ENCODE peak calls at places on chromosome 11, in five cellular contexts. O, F, M, K and D are unnamed samples.

GRCh38 chr11:117794772-117795629 is 2.0 kb downstream of the DSCAML1 start:
- DNase-seq in O (no peak), M (no peak), F (no peak), K (no peak), D (no peak)

GRCh38 chr11:90556612-90557011 is 333.8 kb upstream of the CHORDC1 start:
- DNase-seq in F (no peak), M (no peak), O (no peak), K (no peak), D (no peak)

GRCh38 chr11:113261709-113262475 is 52.5 kb upstream of the TTC12 start:
- DNase-seq in F (no peak), K (no peak), O (no peak), M (no peak), D (no peak)

GRCh38 chr11:123313261-123313660 is 116.8 kb upstream of the GRAMD1B start:
- DNase-seq in K (no peak), F (no peak), O (no peak), M (no peak), D (no peak)

GRCh38 chr11:27720277-27720830 is 20.1 kb upstream of the BDNF start:
- DNase-seq in M (peak), O (no peak), K (no peak), F (no peak), D (peak)

GRCh38 chr11:118275184-118275583 is 11.1 kb upstream of the MPZL2 start:
- DNase-seq in K (no peak), M (no peak), O (no peak), F (no peak), D (no peak)

GRCh38 chr11:76424379-76424778 is 20.4 kb upstream of the EMSY start:
- DNase-seq in K (no peak), M (peak), F (no peak), O (no peak), D (no peak)

GRCh38 chr11:103055174-103055890 is 36.6 kb downstream of the DCUN1D5 start:
- DNase-seq in F (no peak), M (peak), O (no peak), K (no peak), D (peak)

GRCh38 chr11:541433-541885 is 4.1 kb downstream of the LRRC56 start:
- DNase-seq in K (no peak), O (no peak), M (no peak), F (no peak), D (no peak)

GRCh38 chr11:119179983-119180382 is 5.3 kb upstream of the NHERF4 start:
- DNase-seq in K (no peak), F (no peak), M (no peak), O (no peak), D (no peak)

GRCh38 chr11:126655807-126656128 is 300.3 kb downstream of the ST3GAL4 start:
- DNase-seq in F (no peak), M (no peak), O (no peak), K (no peak), D (no peak)

GRCh38 chr11:89136606-89137005 is 41.1 kb upstream of the TYR start:
- DNase-seq in O (no peak), K (no peak), M (no peak), F (no peak), D (no peak)

GRCh38 chr11:125224391-125225015 is 60.0 kb downstream of the PKNOX2 start:
- DNase-seq in O (no peak), K (peak), F (no peak), M (peak), D (no peak)

GRCh38 chr11:65134952-65135632 is 773 bp upstream of the SYVN1 start:
- DNase-seq in M (peak), F (no peak), O (peak), K (peak), D (peak)

GRCh38 chr11:97641988-97642387 is 1252.2 kb downstream of the JRKL start:
- DNase-seq in O (no peak), F (no peak), M (no peak), K (no peak), D (no peak)

GRCh38 chr11:100808904-100809491 is 121.9 kb downstream of the ARHGAP42 start:
- DNase-seq in K (no peak), O (no peak), F (no peak), M (no peak), D (no peak)

GRCh38 chr11:26949846-26950245 is 44.1 kb upstream of the FIBIN start:
- DNase-seq in K (no peak), F (no peak), M (no peak), O (no peak), D (no peak)

GRCh38 chr11:8765294-8765693 is 82.7 kb downstream of the RPL27A start:
- DNase-seq in M (no peak), O (no peak), K (no peak), F (no peak), D (no peak)

GRCh38 chr11:56176318-56176717 is at the start of gene OR5J2:
- DNase-seq in O (no peak), M (no peak), F (no peak), K (no peak), D (no peak)

GRCh38 chr11:41498726-41499125 is 39.3 kb upstream of the LRRC4C start:
- DNase-seq in M (no peak), K (no peak), O (no peak), F (no peak), D (no peak)

DNA sequence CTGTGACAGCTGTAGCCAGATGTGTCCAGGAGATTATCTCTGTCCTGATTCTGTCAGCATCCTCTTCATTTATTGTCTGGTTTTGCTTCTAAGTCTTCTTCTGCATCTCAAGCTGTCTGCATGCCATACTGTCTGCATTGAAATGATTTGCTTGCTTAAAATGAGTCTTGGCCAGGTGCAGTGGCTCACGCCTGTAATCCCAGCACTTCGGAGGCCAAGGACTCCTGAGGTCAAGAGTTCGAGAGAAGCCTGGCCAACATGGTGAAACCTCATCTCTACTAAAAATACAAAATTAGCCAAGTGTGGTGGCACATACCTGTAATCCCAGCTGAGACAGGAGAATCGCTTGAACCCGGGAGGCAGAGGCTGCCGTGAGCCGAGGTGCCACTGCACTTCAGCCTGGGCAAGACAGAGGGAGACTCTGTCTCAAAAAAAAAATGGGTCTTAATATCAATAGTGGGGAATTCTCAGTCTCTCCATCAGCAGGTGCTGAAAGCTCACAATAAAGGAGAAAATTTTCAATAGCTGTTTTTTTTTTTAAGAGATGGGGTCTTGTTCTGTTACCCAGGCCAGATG is 39.2 kb upstream of the AMPD3 start:
- DNase-seq in K (no peak), F (no peak), O (no peak), M (no peak), D (no peak)
- TF ChIP-seq CTCF in K (no peak), F (peak), O (no peak), M (peak), D (no peak)

DNA sequence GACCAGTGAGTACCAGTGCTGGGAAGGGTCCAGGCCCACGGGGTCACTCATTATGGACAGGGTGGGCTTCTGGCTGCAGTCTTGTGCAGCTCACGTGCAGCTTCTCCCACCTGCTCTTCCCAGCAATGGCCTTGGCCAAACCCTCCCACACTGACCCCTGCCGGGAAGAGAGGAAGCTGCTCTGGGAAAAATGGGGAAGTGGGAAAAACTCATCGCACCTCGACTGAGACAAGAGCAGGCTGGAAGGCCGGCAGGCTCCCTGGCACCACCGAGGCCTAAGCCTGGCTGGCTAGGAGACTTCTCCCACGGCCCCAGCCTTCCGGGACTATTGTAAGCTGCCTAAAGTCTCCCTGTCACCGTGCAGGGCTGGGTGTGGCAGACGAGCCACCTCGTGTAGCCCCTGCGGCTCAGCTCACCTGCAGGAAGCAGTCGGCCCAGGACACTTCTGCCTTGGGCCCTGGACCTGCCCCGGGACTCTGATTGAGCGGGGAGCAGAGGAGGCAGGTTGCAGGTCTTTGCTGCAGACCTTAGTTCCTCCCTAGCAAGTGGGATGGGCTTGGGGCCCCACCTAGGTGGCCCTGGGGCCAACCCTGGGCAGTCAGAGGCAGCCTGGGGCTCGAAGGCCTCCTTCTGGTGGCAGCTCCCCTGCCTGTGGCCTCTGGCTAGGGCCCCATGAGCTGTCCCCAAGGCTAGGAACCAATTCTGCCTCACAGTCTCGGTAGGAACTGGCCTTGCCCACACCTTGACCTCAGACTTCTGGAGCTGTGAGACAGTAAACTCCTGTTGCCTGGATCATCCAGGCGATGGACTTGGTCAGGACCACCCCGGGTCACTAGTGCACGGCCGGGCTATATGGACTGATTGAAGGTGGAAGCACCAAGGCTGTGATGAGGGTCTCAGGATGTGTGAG is 23.1 kb downstream of the MRGPRG start:
- DNase-seq in F (no peak), O (no peak), K (peak), M (no peak), D (peak)
- TF ChIP-seq CTCF in F (no peak), O (no peak), K (peak), M (no peak), D (peak)

GRCh38 chr11:61911701-61912529 is 5.5 kb downstream of the RAB3IL1 start:
- DNase-seq in O (no peak), K (peak), F (no peak), M (no peak), D (no peak)

GRCh38 chr11:61911124-61911700 is 6.2 kb downstream of the RAB3IL1 start:
- DNase-seq in O (no peak), K (peak), M (no peak), F (no peak), D (no peak)

GRCh38 chr11:61908730-61909622 is 8.4 kb downstream of the RAB3IL1 start:
- DNase-seq in K (peak), O (no peak), F (no peak), M (no peak), D (no peak)

GRCh38 chr11:61912530-61912898 is 4.9 kb downstream of the RAB3IL1 start:
- DNase-seq in F (no peak), M (no peak), K (peak), O (no peak), D (no peak)

DNA sequence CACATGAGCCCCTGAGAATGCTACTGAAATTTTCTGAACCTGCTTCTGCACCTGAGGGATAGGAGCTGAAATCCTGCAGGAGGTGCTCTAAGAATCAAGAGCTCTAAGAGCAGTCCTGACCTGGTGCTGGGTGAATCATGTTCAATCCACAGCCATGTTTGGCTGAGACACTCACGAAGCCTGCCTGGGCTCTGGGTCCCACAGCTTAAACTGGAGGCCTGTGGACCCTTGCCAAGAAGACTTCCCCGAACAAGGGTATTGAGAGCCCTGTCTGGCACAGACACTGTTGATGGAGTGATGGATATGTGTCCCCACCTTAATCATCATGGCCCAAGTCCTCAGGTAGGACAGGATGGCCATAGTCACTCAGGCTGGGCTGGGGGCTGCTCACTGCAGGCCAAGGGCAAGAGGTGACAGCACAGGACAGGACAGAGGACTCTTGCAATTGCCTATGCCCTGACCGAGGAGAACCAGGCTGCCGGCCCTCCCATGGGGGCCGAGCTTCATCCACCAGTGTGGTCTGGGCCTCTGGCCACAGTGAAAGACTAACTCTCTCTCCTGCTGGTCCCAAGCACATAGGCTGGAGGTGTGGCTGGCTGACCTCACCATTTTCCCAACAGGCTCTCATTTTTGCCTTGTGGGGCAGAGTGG is 6.8 kb downstream of the RAB3IL1 start:
- DNase-seq in F (no peak), M (no peak), O (no peak), K (peak), D (no peak)
- TF ChIP-seq CTCF in F (no peak), M (no peak), O (no peak), K (no peak), D (no peak)

GRCh38 chr11:69642913-69643632 is 2.1 kb downstream of the CCND1 start:
- DNase-seq in O (peak), F (no peak), K (peak), M (peak), D (peak)

GRCh38 chr11:69645801-69646492 is 5.0 kb downstream of the CCND1 start:
- DNase-seq in F (no peak), O (no peak), M (no peak), K (no peak), D (no peak)

GRCh38 chr11:69643646-69644045 is 2.7 kb downstream of the CCND1 start:
- DNase-seq in M (no peak), K (no peak), F (no peak), O (no peak), D (no peak)

GRCh38 chr11:69644962-69645675 is 4.2 kb downstream of the CCND1 start:
- DNase-seq in O (no peak), K (peak), M (no peak), F (no peak), D (no peak)

GRCh38 chr11:69644071-69644961 is 3.4 kb downstream of the CCND1 start:
- DNase-seq in M (no peak), F (no peak), K (peak), O (no peak), D (peak)
- TF ChIP-seq CTCF in M (no peak), F (no peak), K (no peak), O (no peak), D (no peak)

DNA sequence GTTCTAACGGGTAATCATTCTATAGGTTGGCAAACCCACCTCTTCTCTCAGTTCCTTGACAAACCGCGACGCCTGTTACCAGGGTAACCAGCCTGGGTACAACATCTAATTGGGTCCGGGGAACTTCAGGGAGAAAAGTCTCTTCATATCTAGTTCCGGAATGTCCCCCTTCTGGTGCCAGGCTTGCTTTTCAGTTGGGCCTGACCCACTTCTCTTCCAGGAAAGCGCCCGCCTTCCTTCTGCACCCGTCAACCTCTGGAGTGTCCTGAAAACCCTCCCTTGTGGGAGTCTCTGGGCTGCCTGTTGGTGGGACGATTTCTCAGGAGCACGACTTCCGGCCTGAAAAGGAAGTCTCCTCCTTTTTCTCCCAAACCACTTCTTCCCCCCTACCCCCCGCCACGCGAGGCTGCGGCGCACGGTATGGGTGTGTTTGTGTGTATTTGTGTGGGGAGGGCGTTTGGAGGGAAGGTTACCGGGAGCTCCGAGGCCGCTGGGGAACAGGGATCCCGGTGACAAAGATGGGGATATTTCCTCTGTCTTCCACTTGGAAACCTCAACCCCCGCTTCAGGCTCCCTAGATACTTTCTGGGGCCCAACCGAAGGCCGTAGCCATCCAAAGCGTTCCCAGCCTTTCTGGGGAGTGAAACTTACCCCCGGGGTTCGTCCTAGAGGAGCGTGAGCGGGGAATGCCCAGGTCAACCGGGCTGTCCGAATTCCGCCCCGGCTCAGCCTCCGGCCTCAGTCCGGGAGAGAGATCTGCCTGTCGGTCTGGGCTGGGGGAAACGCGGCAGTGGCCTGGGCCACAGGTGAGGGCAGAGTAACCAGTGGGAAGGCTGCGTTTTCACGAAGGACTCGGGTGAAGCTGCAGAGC is at the start of the genes NKAPD1 and PIH1D2:
- DNase-seq in O (peak), F (peak), M (peak), K (peak), D (peak)
- TF ChIP-seq CTCF in O (no peak), F (no peak), M (no peak), K (no peak), D (no peak)

GRCh38 chr11:36149538-36150242 is 139.5 kb downstream of the COMMD9 start:
- DNase-seq in K (peak), M (peak), O (no peak), F (no peak), D (peak)
- TF ChIP-seq CTCF in K (peak), M (peak), O (no peak), F (peak), D (peak)

GRCh38 chr11:93741094-93741881 is at the start of the genes C11orf54 and TAF1D:
- DNase-seq in O (peak), K (peak), M (peak), F (peak), D (peak)
- TF ChIP-seq CTCF in O (no peak), K (no peak), M (no peak), F (no peak), D (no peak)

GRCh38 chr11:96211433-96211832 is 131.6 kb downstream of the MAML2 start:
- DNase-seq in F (no peak), O (no peak), K (no peak), M (no peak), D (no peak)
- TF ChIP-seq CTCF in F (no peak), O (no peak), K (no peak), M (no peak), D (no peak)

DNA sequence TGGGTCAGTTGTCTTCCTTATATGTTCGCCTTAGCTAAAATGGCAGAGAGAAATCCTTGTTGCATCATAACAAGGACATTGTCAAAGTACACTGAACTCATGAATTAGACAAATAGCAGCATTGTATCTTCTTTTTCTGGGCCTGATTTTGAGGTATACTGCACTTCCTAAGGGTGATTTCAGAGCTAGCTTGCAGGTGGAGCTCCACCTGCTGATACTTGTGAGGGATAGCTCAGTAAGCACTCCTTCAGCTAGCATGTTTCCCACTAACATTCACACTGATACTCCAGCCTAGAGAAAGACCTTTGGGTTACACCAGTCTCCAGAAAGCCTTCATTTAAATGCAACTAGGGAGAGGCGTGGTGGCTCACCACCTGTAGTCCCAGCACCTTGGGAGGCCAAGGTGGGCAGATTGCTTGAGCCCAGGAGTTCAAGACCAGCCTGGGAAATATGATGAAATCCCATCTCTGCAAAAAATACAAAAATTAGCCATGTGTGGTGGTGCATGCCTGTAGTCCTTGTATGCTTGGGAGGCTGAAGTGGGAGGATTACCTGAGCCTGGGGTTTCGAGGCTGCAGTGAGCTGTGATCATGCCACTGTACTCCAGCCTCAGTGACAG is 29.8 kb downstream of the JAM3 start:
- DNase-seq in F (no peak), K (no peak), M (peak), O (no peak), D (no peak)
- TF ChIP-seq CTCF in F (no peak), K (no peak), M (peak), O (no peak), D (peak)